ENCODE peak calls at places on chromosomes 7 and 10, in five cellular contexts. Y is endothelial cell, Q is GM20000, W is RWPE1, D is mesothelial cell of epicardium. C is an unnamed sample.

GRCh38 chr10:4447977-4448376 is 378.0 kb upstream of the AKR1E2 start:
- DNase-seq in Q (no peak), Y (no peak), D (no peak), W (no peak), C (no peak)

GRCh38 chr10:93081834-93082233 is 8.1 kb downstream of the CYP26A1 start:
- DNase-seq in D (no peak), Y (no peak), W (no peak), Q (no peak), C (no peak)

GRCh38 chr10:71236286-71236685 is 23.9 kb downstream of the UNC5B start:
- DNase-seq in D (peak), W (no peak), Q (no peak), Y (no peak), C (no peak)

GRCh38 chr10:4656576-4657194 is 169.3 kb upstream of the AKR1E2 start:
- DNase-seq in D (peak), W (peak), Y (peak), Q (peak), C (no peak)

GRCh38 chr10:27620425-27621397 is 116.6 kb downstream of the RAB18 start:
- DNase-seq in D (peak), W (no peak), Q (no peak), Y (no peak), C (no peak)

GRCh38 chr7:118152149-118152548 is 31.8 kb upstream of the LSM8 start:
- DNase-seq in Y (no peak), D (no peak), Q (no peak), W (no peak), C (no peak)

GRCh38 chr7:47786557-47787248 is 161.6 kb downstream of the PKD1L1 start:
- DNase-seq in W (peak), Y (no peak), Q (no peak), D (peak), C (peak)

GRCh38 chr7:64802699-64803098 is 8.5 kb downstream of the ZNF138 start:
- DNase-seq in Y (no peak), Q (no peak), W (no peak), D (no peak), C (no peak)

GRCh38 chr10:74704629-74705360 is 121.6 kb upstream of the KAT6B start:
- DNase-seq in W (no peak), Y (no peak), Q (no peak), D (no peak), C (no peak)

GRCh38 chr10:7855205-7855604 is 36.9 kb downstream of the TAF3 start:
- DNase-seq in Y (peak), D (no peak), W (no peak), Q (no peak), C (no peak)

GRCh38 chr7:30813466-30813865 is 42.2 kb downstream of the MINDY4 start:
- DNase-seq in Y (no peak), Q (no peak), D (no peak), W (no peak), C (no peak)

GRCh38 chr10:78600740-78601139 is 468.0 kb upstream of the ZMIZ1 start:
- DNase-seq in W (no peak), Y (no peak), D (no peak), Q (no peak), C (no peak)

GRCh38 chr7:138317044-138317596 is 142.9 kb upstream of the TRIM24 start:
- DNase-seq in Q (no peak), D (no peak), Y (no peak), W (no peak), C (no peak)

GRCh38 chr10:91636892-91637291 is 4.0 kb upstream of the PPP1R3C start:
- DNase-seq in D (no peak), Q (no peak), Y (no peak), W (no peak), C (no peak)

GRCh38 chr7:105202561-105203130 is 186.1 kb downstream of the SRPK2 start:
- DNase-seq in Y (no peak), D (no peak), W (no peak), Q (no peak), C (no peak)

GRCh38 chr7:129986600-129986999 is 33.8 kb upstream of the UBE2H start:
- DNase-seq in Y (no peak), Q (no peak), D (no peak), W (no peak), C (no peak)

GRCh38 chr10:84097787-84098353 is 41.4 kb upstream of the GHITM start:
- DNase-seq in D (no peak), Q (no peak), Y (no peak), W (no peak), C (no peak)

GRCh38 chr7:92362131-92362530 is 85.2 kb upstream of the GATAD1 start:
- DNase-seq in Q (no peak), D (no peak), Y (no peak), W (no peak), C (no peak)

GRCh38 chr7:70165477-70166170 is 567.3 kb downstream of the AUTS2 start:
- DNase-seq in W (no peak), D (no peak), Y (no peak), Q (no peak), C (no peak)

GRCh38 chr7:145293120-145293792 is 457.4 kb upstream of the TPK1 start:
- DNase-seq in Q (no peak), W (no peak), Y (no peak), D (no peak), C (no peak)

DNA sequence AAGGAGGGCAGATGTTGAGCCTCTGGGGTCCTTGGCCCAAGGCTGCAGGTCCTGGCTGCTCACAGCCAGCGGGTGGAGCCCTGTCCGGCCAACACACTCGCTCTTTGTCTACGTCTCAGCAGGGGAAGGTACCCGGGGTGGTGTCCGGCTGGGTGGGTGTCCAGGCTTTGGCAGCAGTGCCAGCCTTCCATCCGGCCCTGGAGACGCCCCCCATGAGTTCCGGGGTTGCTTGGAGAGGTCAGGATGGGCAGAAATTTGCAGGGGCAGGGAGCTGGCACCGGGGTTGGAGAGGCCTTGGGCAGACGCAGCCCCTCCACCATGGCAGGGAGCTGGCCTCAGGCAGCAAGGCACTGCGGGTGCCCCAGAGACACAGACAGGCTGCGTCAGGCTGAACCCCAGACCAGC is 42.2 kb upstream of the ELN start:
- DNase-seq in D (no peak), Y (no peak), Q (no peak), W (no peak), C (no peak)
- TF ChIP-seq CTCF in D (no peak), Y (no peak), Q (no peak), W (no peak), C (no peak)

DNA sequence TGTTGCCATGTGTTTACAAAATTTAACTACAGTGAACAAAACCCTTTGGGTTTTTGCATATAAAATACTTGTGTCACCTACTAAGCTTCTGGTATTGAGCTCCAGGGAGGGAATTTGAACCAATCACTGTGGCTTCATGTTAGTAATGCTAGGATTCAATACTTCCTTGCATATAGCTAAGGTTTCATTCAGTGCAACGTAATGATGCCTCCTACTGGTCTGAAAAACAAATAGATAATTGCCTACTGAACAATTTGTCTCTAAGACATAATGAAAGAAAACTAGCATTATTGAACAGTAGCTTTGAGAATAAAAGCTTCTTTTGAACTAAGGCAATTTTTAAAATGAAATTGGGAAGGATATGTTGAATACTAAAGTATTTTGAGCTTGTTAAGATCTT is 244.4 kb downstream of the ZWINT start:
- DNase-seq in Q (no peak), W (no peak), Y (no peak), D (no peak), C (no peak)
- TF ChIP-seq CTCF in Q (no peak), W (no peak), Y (peak), D (no peak), C (no peak)

DNA sequence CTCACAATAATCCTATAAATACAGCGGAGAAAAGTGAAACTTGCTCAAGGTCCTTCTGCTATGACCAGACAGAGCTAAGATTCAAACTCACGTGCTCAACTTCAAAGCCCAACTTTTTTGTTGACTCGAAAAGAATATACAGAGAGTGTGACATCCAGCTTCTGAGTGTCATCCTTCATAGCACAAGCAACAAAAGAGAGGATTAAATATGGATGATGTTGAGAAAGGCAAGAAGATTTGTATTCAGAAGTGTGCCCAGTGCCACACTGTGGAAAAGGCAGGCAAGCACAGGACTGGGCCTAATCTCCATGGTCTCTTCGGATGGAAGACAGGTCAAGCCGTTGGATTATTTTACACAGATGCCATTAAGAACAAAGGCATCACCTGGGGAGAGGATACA is 2.1 kb upstream of the FAM3C start:
- DNase-seq in Q (no peak), Y (no peak), D (no peak), W (no peak), C (no peak)
- TF ChIP-seq CTCF in Q (peak), Y (no peak), D (no peak), W (no peak), C (no peak)

DNA sequence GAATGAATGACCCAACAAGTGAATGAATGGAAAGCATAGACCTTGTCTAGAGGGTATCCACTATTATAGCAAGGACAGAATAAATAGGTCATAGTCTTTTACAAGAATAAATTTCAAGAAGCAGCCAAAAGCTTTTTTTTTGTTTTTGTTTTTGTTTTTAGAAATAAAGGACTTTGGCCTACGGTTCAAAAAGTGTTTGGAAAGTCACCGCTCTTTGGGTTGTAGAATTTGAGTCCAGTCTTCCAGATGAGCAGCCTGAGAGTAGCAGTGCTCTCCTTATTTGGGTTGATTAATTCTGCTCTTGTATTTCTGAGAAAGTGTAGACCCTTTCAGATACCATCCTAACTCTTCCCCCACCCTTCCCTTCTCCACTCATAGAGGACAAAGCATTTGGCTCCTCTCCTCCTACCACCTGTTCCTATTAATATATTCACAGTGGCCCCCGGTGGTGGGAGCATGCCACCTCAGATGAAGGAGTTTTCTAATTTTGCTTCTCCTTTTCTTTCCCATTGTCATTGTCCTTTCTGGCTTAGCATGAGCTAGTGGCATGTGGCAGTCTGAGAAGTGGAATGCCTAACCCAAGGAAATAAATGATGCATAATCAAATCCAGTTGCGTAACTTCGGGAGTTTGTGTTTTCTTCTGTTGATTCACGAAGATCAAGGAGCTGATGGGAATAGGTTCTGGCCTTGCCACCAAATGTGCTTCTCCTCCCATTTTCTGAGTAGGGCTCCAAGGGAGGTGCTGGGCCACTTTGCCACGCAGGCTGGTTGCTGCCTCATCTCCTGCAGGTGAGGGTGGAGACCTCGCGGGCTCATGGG is 114.7 kb downstream of the CHN2 start:
- DNase-seq in D (no peak), Q (no peak), Y (no peak), W (peak), C (no peak)
- TF ChIP-seq CTCF in D (no peak), Q (no peak), Y (peak), W (peak), C (no peak)

DNA sequence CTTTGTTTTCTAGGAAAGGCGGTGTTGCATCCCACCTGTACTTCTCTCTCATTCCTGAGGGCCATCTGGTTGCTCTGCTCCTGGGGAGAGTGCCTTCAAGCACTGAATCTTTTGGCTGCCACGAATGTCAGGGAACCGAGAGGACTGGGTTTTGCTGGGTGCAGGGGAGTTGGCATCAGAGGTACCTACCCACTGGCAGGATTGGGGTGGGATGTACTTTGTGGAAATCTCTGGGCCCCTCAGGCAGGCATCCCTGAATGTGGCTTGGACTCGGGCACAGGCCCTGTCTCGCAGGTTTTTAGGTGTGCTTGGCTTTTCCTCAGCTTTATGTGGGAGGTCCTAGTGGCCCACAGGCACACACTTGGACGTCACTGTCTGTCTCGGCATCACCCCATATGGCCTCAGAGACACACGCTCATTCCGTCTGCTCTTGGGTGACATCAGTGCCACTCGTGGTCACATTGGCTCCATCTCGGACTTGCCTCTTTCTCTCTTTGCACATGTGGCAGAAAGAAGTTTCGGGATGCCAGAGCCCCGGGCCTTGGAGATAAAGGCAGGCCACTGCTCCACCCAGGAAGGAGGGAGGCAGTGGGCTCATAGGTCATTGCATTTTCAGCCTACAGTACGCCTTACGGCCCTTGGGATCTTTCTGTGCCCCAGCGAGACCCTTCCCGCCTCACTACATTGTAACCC is 325.6 kb downstream of the ZNF716 start:
- DNase-seq in D (no peak), Y (no peak), W (no peak), Q (no peak), C (no peak)
- TF ChIP-seq CTCF in D (no peak), Y (no peak), W (no peak), Q (no peak), C (no peak)

DNA sequence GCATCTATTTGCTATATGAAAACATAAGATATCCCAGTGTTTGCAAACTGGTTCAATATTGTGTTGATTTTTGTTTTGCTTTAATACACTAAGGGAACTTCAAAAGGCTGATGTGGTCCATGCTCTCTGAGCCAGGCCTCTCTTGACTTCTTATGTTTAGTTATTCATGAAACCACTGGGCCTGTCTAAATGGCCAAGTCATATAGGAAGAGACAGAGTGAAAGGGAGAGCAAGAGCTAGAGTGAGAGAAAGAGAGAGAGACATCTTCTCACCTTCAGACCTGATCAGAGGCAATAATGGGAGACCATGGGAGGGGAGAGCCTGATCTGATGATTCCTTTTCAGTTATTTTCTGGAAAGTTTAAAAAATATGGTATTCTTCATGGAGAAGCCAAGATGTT is 6.1 kb upstream of the FAS start:
- DNase-seq in Q (no peak), W (no peak), Y (no peak), D (no peak), C (no peak)
- TF ChIP-seq CTCF in Q (no peak), W (no peak), Y (no peak), D (no peak), C (no peak)

C was measured in omental fat pad.